ENCODE peak calls at places on chromosome 15, in eight cellular contexts. S is T-cell; X is NCI-H2081; B is ELR; V is adrenal gland; P is AG09309; W is natural killer cell; J is activated CD4-positive, alpha-beta T cell treated with anti-CD3 and anti-CD28 coated beads, Interleukin-2, amount 50 U/mL, for 4 hours. I is an unnamed sample.

GRCh38 chr15:52093539-52094502 is 18.8 kb downstream of the BCL2L10 start:
- DNase-seq in B (peak), P (peak), S (no peak), X (no peak), V (peak), W (no peak), J (no peak), I (peak)

GRCh38 chr15:98801234-98801561 is 152.9 kb downstream of the IGF1R start:
- DNase-seq in J (no peak), V (no peak), S (peak), X (peak), B (no peak), P (no peak), W (no peak), I (no peak)

GRCh38 chr15:89794627-89795241 is 18.6 kb downstream of the MESP2 start:
- DNase-seq in S (no peak), J (no peak), W (no peak), X (no peak), P (no peak), V (no peak), B (no peak), I (no peak)

GRCh38 chr15:77120576-77120975 is 49.7 kb upstream of the TSPAN3 start:
- DNase-seq in J (no peak), P (no peak), S (no peak), V (no peak), B (no peak), X (no peak), W (no peak), I (no peak)

GRCh38 chr15:48536681-48537091 is 108.8 kb downstream of the FBN1 start:
- DNase-seq in S (no peak), W (no peak), V (no peak), X (no peak), B (no peak), P (peak), J (no peak), I (peak)

GRCh38 chr15:92624401-92624991 is 31.1 kb downstream of the FAM174B start:
- DNase-seq in X (no peak), J (no peak), W (no peak), S (no peak), B (no peak), V (no peak), P (no peak), I (no peak)

GRCh38 chr15:74955796-74956647 is 550 bp downstream of the RPP25 start:
- DNase-seq in P (no peak), B (peak), W (peak), V (peak), X (peak), J (peak), S (peak), I (peak)

GRCh38 chr15:93036922-93037321 is 52.1 kb downstream of the RGMA start:
- DNase-seq in S (no peak), J (no peak), X (no peak), W (no peak), V (peak), P (no peak), B (no peak), I (no peak)

GRCh38 chr15:36903195-36903594 is 197.2 kb downstream of the MEIS2 start:
- DNase-seq in B (no peak), S (no peak), V (no peak), X (no peak), P (no peak), J (no peak), W (no peak), I (no peak)

GRCh38 chr15:62105266-62105665 is 38.5 kb downstream of the C2CD4A start:
- DNase-seq in V (no peak), X (no peak), W (no peak), B (no peak), J (no peak), S (no peak), P (no peak), I (no peak)

GRCh38 chr15:58605931-58606330 is 143.6 kb downstream of the ADAM10 start:
- DNase-seq in S (no peak), V (no peak), B (no peak), P (no peak), X (no peak), W (no peak), J (no peak), I (no peak)

GRCh38 chr15:85527907-85528306 is 147.5 kb downstream of the AKAP13 start:
- DNase-seq in B (peak), S (no peak), V (no peak), P (peak), J (no peak), W (no peak), X (no peak), I (peak)